ENCODE peak calls at places on chromosomes 2 and 18, in ten cellular contexts. C is effector memory CD4-positive, alpha-beta T cell; Q is BJ; I is naive thymus-derived CD4-positive, alpha-beta T cell; A is WERI-Rb-1; R is astrocyte; X is left ventricle myocardium inferior; H is fibroblast of lung; V is bronchial epithelial cell; M is ascending aorta. K is an unnamed sample. For H3K27me3, the result is how much of the 10 kb centered on the place peaks cover.

GRCh38 chr2:231399853-231400667 is 4.5 kb downstream of the B3GNT7 start:
- DNase-seq in C (no peak), Q (no peak), I (no peak), A (peak), R (no peak), X (peak), H (peak), V (no peak), M (no peak), K (peak)

GRCh38 chr2:207801259-207801658 is 31.6 kb upstream of the FZD5 start:
- DNase-seq in C (no peak), Q (no peak), I (no peak), A (no peak), R (no peak), X (no peak), H (no peak), V (no peak), M (no peak), K (peak)

GRCh38 chr18:63869851-63870250 is 17.7 kb upstream of the SERPINB2 start:
- DNase-seq in C (no peak), Q (no peak), I (no peak), A (no peak), R (no peak), X (no peak), H (no peak), V (peak), M (no peak), K (no peak)

GRCh38 chr2:221539246-221539645 is 32.9 kb downstream of the EPHA4 start:
- DNase-seq in C (no peak), Q (no peak), I (no peak), A (no peak), R (no peak), X (no peak), H (no peak), V (no peak), M (no peak), K (no peak)

GRCh38 chr2:200618590-200619021 is 32.8 kb downstream of the AOX1 start:
- DNase-seq in C (no peak), Q (no peak), I (no peak), A (no peak), R (no peak), X (no peak), H (peak), V (peak), M (no peak), K (no peak)

GRCh38 chr2:176812376-176812775 is 400.2 kb upstream of the HNRNPA3 start:
- DNase-seq in C (no peak), Q (no peak), I (no peak), A (no peak), R (no peak), X (no peak), H (no peak), V (no peak), M (no peak), K (no peak)

GRCh38 chr2:138615257-138615656 is 113.7 kb downstream of the SPOPL start:
- DNase-seq in C (no peak), Q (no peak), I (no peak), A (no peak), R (peak), X (no peak), H (no peak), V (peak), M (no peak), K (no peak)

GRCh38 chr2:205714058-205714776 is 31.9 kb downstream of the NRP2 start:
- DNase-seq in C (no peak), Q (no peak), I (no peak), A (no peak), R (peak), X (no peak), H (peak), V (no peak), M (no peak), K (no peak)

GRCh38 chr2:1140389-1141003 is 189.8 kb downstream of the SNTG2 start:
- DNase-seq in C (no peak), Q (no peak), I (peak), A (peak), R (no peak), X (no peak), H (peak), V (no peak), M (no peak), K (peak)

GRCh38 chr2:118146315-118147283 is 58.3 kb downstream of the INSIG2 start:
- DNase-seq in C (no peak), Q (no peak), I (no peak), A (no peak), R (no peak), X (no peak), H (no peak), V (no peak), M (no peak), K (no peak)

GRCh38 chr2:96584017-96584416 is 47.5 kb downstream of the ARID5A start:
- DNase-seq in C (no peak), Q (no peak), I (no peak), A (no peak), R (peak), X (no peak), H (no peak), V (peak), M (no peak), K (no peak)

GRCh38 chr2:15982285-15982967 is 42.1 kb downstream of the MYCN start:
- DNase-seq in C (no peak), Q (no peak), I (no peak), A (peak), R (no peak), X (no peak), H (no peak), V (no peak), M (no peak), K (no peak)

GRCh38 chr2:71581015-71581414 is 127.7 kb downstream of the DYSF start:
- DNase-seq in C (no peak), Q (no peak), I (no peak), A (no peak), R (no peak), X (peak), H (no peak), V (no peak), M (no peak), K (no peak)

GRCh38 chr18:59787998-59788875 is 91.0 kb upstream of the CCBE1 start:
- DNase-seq in C (no peak), Q (no peak), I (no peak), A (no peak), R (peak), X (no peak), H (peak), V (peak), M (no peak), K (peak)

GRCh38 chr2:230862292-230862691 is 2.5 kb upstream of the ITM2C start:
- DNase-seq in C (no peak), Q (no peak), I (no peak), A (no peak), R (no peak), X (no peak), H (no peak), V (no peak), M (no peak), K (no peak)

GRCh38 chr2:96769816-96770215 is 9.1 kb downstream of the CNNM4 start:
- DNase-seq in C (no peak), Q (no peak), I (no peak), A (no peak), R (no peak), X (peak), H (no peak), V (no peak), M (no peak), K (peak)

GRCh38 chr2:2742745-2743144 is 411.7 kb upstream of the MYT1L start:
- DNase-seq in C (no peak), Q (no peak), I (no peak), A (no peak), R (peak), X (no peak), H (no peak), V (peak), M (no peak), K (no peak)

GRCh38 chr18:51361130-51361860 is 163.8 kb upstream of the MEX3C start:
- DNase-seq in C (no peak), Q (no peak), I (no peak), A (no peak), R (no peak), X (no peak), H (no peak), V (no peak), M (no peak), K (no peak)

GRCh38 chr2:156115338-156115737 is 217.2 kb downstream of the NR4A2 start:
- DNase-seq in C (no peak), Q (no peak), I (no peak), A (no peak), R (peak), X (no peak), H (no peak), V (peak), M (no peak), K (no peak)

GRCh38 chr2:171711351-171711750 is 24.1 kb downstream of the DYNC1I2 start:
- DNase-seq in C (no peak), Q (no peak), I (no peak), A (no peak), R (peak), X (no peak), H (no peak), V (no peak), M (no peak), K (no peak)

GRCh38 chr2:176261136-176261535 is 8.1 kb upstream of the MTX2 start:
- DNase-seq in C (no peak), Q (no peak), I (no peak), A (no peak), R (no peak), X (no peak), H (no peak), V (no peak), M (no peak), K (no peak)

GRCh38 chr2:234710066-234710465 is 213.2 kb upstream of the ARL4C start:
- DNase-seq in C (no peak), Q (no peak), I (no peak), A (no peak), R (no peak), X (no peak), H (no peak), V (peak), M (no peak), K (no peak)

GRCh38 chr2:73294239-73294638 is 891 bp upstream of the EGR4 start:
- DNase-seq in C (no peak), Q (no peak), I (no peak), A (no peak), R (no peak), X (no peak), H (no peak), V (no peak), M (no peak), K (no peak)

GRCh38 chr2:22692751-22693150 is 692.2 kb upstream of the KLHL29 start:
- DNase-seq in C (no peak), Q (no peak), I (no peak), A (no peak), R (no peak), X (no peak), H (no peak), V (no peak), M (no peak), K (no peak)
- H3K4me3 ChIP-seq in C (no peak), Q (no peak), I (no peak), A (no peak), R (no peak), X (no peak), H (no peak), V (no peak), M (no peak), K (no peak)

GRCh38 chr2:88841224-88841929 is 149.9 kb downstream of the RPIA start:
- DNase-seq in C (no peak), Q (no peak), I (no peak), A (no peak), R (no peak), X (no peak), H (no peak), V (no peak), M (no peak), K (no peak)
- H3K27me3 ChIP-seq in C (under half), Q (under half), I (under half), A (half or more), R (under half), X (under half), H (under half), V (under half), M (under half), K (under half)

GRCh38 chr2:134310450-134311079 is 56.7 kb downstream of the MGAT5 start:
- DNase-seq in C (no peak), Q (no peak), I (no peak), A (no peak), R (peak), X (no peak), H (no peak), V (no peak), M (no peak), K (no peak)
- H3K4me3 ChIP-seq in C (no peak), Q (no peak), I (no peak), A (no peak), R (no peak), X (no peak), H (no peak), V (no peak), M (no peak), K (no peak)

GRCh38 chr2:84386326-84386995 is 72.6 kb downstream of the SUCLG1 start:
- DNase-seq in C (no peak), Q (no peak), I (no peak), A (peak), R (no peak), X (no peak), H (no peak), V (no peak), M (no peak), K (no peak)
- H3K27me3 ChIP-seq in C (under half), Q (under half), I (under half), A (under half), R (under half), X (under half), H (under half), V (under half), M (under half), K (under half)

GRCh38 chr2:120508581-120509041 is 162.7 kb downstream of the INHBB start:
- DNase-seq in C (no peak), Q (no peak), I (no peak), A (no peak), R (peak), X (no peak), H (peak), V (peak), M (no peak), K (no peak)
- H3K4me3 ChIP-seq in C (no peak), Q (no peak), I (no peak), A (no peak), R (no peak), X (no peak), H (no peak), V (no peak), M (no peak), K (no peak)